ENCODE peak calls at places on chromosomes 11 and 22, in six cellular contexts. P, B, V, D, O and L are unnamed samples.

GRCh38 chr11:129278586-129279319 is 86.6 kb upstream of the ARHGAP32 start:
- DNase-seq in V (peak), P (no peak), B (no peak), O (no peak), D (no peak), L (peak)

GRCh38 chr11:74687237-74688005 is 43.8 kb downstream of the CHRDL2 start:
- DNase-seq in D (no peak), O (no peak), B (no peak), P (peak), V (no peak), L (no peak)

GRCh38 chr11:59189986-59190385 is 18.1 kb downstream of the DTX4 start:
- DNase-seq in V (no peak), D (no peak), P (no peak), B (no peak), O (no peak), L (no peak)

GRCh38 chr22:36925388-36926290 is 12.2 kb downstream of the CSF2RB start:
- DNase-seq in P (no peak), O (no peak), B (no peak), V (no peak), D (no peak), L (no peak)

GRCh38 chr11:116840224-116840745 is 2.9 kb upstream of the APOA1 start:
- DNase-seq in V (no peak), P (peak), D (no peak), B (peak), O (no peak), L (no peak)

GRCh38 chr11:43505171-43505570 is 146.5 kb downstream of the TTC17 start:
- DNase-seq in V (no peak), O (no peak), D (no peak), P (no peak), B (no peak), L (no peak)

GRCh38 chr22:29244785-29245625 is 22.8 kb downstream of the RHBDD3 start:
- DNase-seq in D (no peak), B (no peak), P (no peak), V (no peak), O (no peak), L (no peak)

GRCh38 chr11:109015283-109015682 is 350.4 kb downstream of the DDX10 start:
- DNase-seq in O (no peak), D (no peak), V (no peak), P (peak), B (peak), L (no peak)

GRCh38 chr11:116118138-116118470 is 613.9 kb upstream of the CADM1 start:
- DNase-seq in P (no peak), O (no peak), V (no peak), B (no peak), D (no peak), L (no peak)